ENCODE peak calls at places on chromosomes 2 and 18, in ten cellular contexts. M is tibial artery; J is RWPE1; K is CD8-positive, alpha-beta memory T cell; S is H9; X is GM23248; T is osteoblast; Z is lung; O is foreskin keratinocyte; G is HCT116. A is an unnamed sample.
A peak's percentile ranks its signal among the peaks of the same experiment; 100 is the strongest.

GRCh38 chr18:40813116-40813515 is 1141.9 kb upstream of the PIK3C3 start:
- DNase-seq in M (no peak), J (no peak), K (no peak), S (no peak), X (peak; percentile 38), T (no peak), Z (no peak), O (peak; percentile 22), G (no peak), A (no peak)

GRCh38 chr2:16330571-16331351 is 334.9 kb downstream of the CYRIA start:
- DNase-seq in M (no peak), J (no peak), K (no peak), S (peak; percentile 51), X (no peak), T (peak; percentile 39), Z (no peak), O (no peak), G (no peak), A (no peak)

GRCh38 chr2:102806250-102806837 is 44.5 kb downstream of the TMEM182 start:
- DNase-seq in M (peak; percentile 74), J (peak; percentile 74), K (no peak), S (peak; percentile 74), X (peak; percentile 73), T (peak; percentile 73), Z (peak; percentile 52), O (peak; percentile 51), G (peak; percentile 37), A (peak; percentile 60)

GRCh38 chr2:147449323-147450080 is 395.3 kb upstream of the ACVR2A start:
- DNase-seq in M (no peak), J (no peak), K (no peak), S (peak; percentile 39), X (peak; percentile 15), T (no peak), Z (no peak), O (no peak), G (no peak), A (no peak)

GRCh38 chr18:75454022-75454795 is 26.7 kb upstream of the SMIM21 start:
- DNase-seq in M (no peak), J (no peak), K (no peak), S (no peak), X (no peak), T (no peak), Z (no peak), O (no peak), G (no peak), A (no peak)

GRCh38 chr2:219177594-219178376 is at the start of gene RETREG2:
- DNase-seq in M (peak; percentile 94), J (peak; percentile 98), K (peak; percentile 85), S (peak; percentile 91), X (peak; percentile 98), T (peak; percentile 100), Z (peak; percentile 84), O (peak; percentile 91), G (peak; percentile 84), A (peak; percentile 74)

GRCh38 chr2:174957049-174957448 is 48.1 kb downstream of the CHN1 start:
- DNase-seq in M (no peak), J (no peak), K (no peak), S (no peak), X (no peak), T (peak; percentile 47), Z (no peak), O (no peak), G (no peak), A (no peak)

GRCh38 chr18:37582306-37582705 is 16.7 kb upstream of the CELF4 start:
- DNase-seq in M (no peak), J (no peak), K (no peak), S (no peak), X (no peak), T (no peak), Z (no peak), O (no peak), G (no peak), A (no peak)

GRCh38 chr2:116810071-116810470 is 1004.4 kb upstream of the DDX18 start:
- DNase-seq in M (no peak), J (peak; percentile 16), K (no peak), S (no peak), X (no peak), T (no peak), Z (no peak), O (no peak), G (no peak), A (no peak)

GRCh38 chr2:229586012-229586411 is 128.3 kb downstream of the DNER start:
- DNase-seq in M (no peak), J (peak; percentile 73), K (no peak), S (no peak), X (no peak), T (peak; percentile 3), Z (no peak), O (peak; percentile 84), G (peak; percentile 48), A (no peak)

GRCh38 chr18:78906066-78906465 is 73.6 kb upstream of the SALL3 start:
- DNase-seq in M (no peak), J (no peak), K (no peak), S (no peak), X (no peak), T (no peak), Z (peak; percentile 27), O (no peak), G (no peak), A (no peak)

GRCh38 chr2:42824454-42824807 is 32.0 kb upstream of the HAAO start:
- DNase-seq in M (no peak), J (no peak), K (no peak), S (no peak), X (no peak), T (no peak), Z (no peak), O (no peak), G (no peak), A (no peak)

GRCh38 chr18:54330768-54331548 is 26.7 kb downstream of the STARD6 start:
- DNase-seq in M (no peak), J (no peak), K (no peak), S (no peak), X (peak; percentile 14), T (no peak), Z (no peak), O (no peak), G (no peak), A (no peak)

GRCh38 chr18:79459946-79460345 is 64.2 kb downstream of the NFATC1 start:
- DNase-seq in M (no peak), J (no peak), K (no peak), S (no peak), X (no peak), T (peak; percentile 91), Z (no peak), O (no peak), G (no peak), A (no peak)

GRCh38 chr2:126932966-126933555 is 34.4 kb downstream of the TEX51 start:
- DNase-seq in M (no peak), J (no peak), K (no peak), S (no peak), X (no peak), T (no peak), Z (peak; percentile 13), O (no peak), G (no peak), A (peak; percentile 16)

DNA sequence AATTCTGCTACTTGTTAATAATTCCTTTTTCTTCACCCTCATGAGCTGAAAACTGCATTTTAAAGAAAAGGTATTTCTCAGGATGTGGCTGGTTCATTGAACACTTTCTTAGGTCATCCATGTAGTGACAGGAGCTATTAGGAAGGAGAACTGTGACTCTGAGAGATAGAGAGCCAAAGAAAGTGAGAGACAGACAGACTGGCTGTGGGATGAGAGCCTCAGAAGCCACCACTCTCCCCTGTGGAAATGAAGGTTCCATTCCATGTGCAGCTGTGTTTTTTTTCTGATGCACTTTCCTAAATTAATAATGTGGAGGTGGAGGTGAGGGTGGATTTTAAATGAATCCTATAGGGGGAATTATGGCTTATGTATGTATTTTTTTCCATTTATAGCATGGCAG is 113.3 kb downstream of the FAM210A start:
- DNase-seq in M (no peak), J (no peak), K (no peak), S (no peak), X (no peak), T (peak; percentile 57), Z (no peak), O (no peak), G (no peak), A (no peak)
- H3K27ac ChIP-seq in M (no peak overlapping the region), J (no peak overlapping the region), K (no peak overlapping the region), S (no peak overlapping the region), X (no peak overlapping the region), T (no peak overlapping the region), Z (no peak overlapping the region), O (no peak overlapping the region), G (no peak overlapping the region), A (peak overlapping the region; percentile 93)

GRCh38 chr18:63553117-63553516 is 10.9 kb downstream of the SERPINB12 start:
- DNase-seq in M (no peak), J (peak; percentile 54), K (no peak), S (no peak), X (peak; percentile 95), T (peak; percentile 23), Z (peak; percentile 30), O (peak; percentile 98), G (peak; percentile 15), A (no peak)
- H3K27ac ChIP-seq in M (no peak overlapping the region), J (no peak overlapping the region), K (no peak overlapping the region), S (no peak overlapping the region), X (peak overlapping the region; percentile 85), T (no peak overlapping the region), Z (no peak overlapping the region), O (peak overlapping the region; percentile 86), G (no peak overlapping the region), A (no peak overlapping the region)

DNA sequence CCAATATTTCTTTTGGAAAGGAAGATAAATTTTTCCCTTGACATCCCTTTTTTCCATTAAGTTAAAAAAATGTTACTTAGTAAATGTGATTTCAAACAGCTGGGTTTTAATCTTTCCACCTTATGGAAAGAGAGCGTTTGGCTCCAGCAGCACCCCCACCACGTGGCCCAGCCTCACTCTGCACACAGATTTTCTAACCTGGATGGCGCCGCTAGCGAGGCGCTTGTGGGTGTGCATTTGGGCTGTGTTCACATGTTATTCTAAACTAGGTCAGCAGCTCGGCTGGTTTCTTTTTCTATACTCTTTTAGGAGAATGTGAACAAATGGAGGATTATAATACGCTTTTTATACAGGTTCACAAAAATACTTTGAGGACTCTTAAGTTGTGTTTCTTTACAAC is 218.0 kb downstream of the LDLRAD4 start:
- DNase-seq in M (no peak), J (no peak), K (peak; percentile 32), S (no peak), X (no peak), T (no peak), Z (no peak), O (no peak), G (no peak), A (peak; percentile 42)
- H3K27ac ChIP-seq in M (peak overlapping the region; percentile 65), J (no peak overlapping the region), K (no peak overlapping the region), S (no peak overlapping the region), X (no peak overlapping the region), T (no peak overlapping the region), Z (no peak overlapping the region), O (no peak overlapping the region), G (no peak overlapping the region), A (no peak overlapping the region)

DNA sequence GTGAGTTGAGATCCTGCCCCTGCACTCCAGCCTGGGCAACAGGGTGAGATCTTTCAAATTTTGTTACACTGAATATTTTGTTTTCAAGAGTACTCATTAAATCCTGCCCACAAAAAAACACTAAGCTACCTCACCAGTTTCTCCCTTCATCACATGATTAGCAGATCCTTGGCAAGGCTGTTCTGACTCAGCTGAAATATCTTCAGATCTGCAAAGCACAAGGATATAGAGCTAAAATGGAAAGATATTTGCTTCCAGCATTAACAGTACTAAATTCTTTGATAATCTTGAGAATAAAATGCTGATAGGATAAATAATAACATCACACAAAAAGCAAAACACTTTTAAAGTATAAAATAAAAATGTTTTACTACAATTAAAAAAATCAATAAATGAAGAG is 28.3 kb upstream of the MCM6 start:
- DNase-seq in M (no peak), J (no peak), K (no peak), S (no peak), X (peak; percentile 71), T (no peak), Z (no peak), O (peak; percentile 34), G (no peak), A (no peak)
- H3K27ac ChIP-seq in M (no peak overlapping the region), J (peak overlapping the region; percentile 22), K (no peak overlapping the region), S (no peak overlapping the region), X (no peak overlapping the region), T (peak overlapping the region; percentile 16), Z (no peak overlapping the region), O (no peak overlapping the region), G (no peak overlapping the region), A (peak overlapping the region; percentile 4)

A was measured in dorsolateral prefrontal cortex.